ENCODE peak calls at places on chromosomes 11 and 22, in ten cellular contexts. One of them, this sample, is unnamed.

GRCh38 chr22:22944268-22944985 is 56.8 kb downstream of the IGLL5 start:
- DNase-seq in fibroblast of the aortic adventitia: no peak
- DNase-seq in PC-3: no peak
- DNase-seq in HFF-Myc: no peak
- DNase-seq in fibroblast of pulmonary artery: no peak
- DNase-seq in GM23338: peak
- DNase-seq in heart right ventricle: no peak
- DNase-seq in brain microvascular endothelial cell: no peak
- DNase-seq in lower leg skin: no peak
- DNase-seq in H9: peak
- DNase-seq in this sample: no peak

GRCh38 chr11:8252388-8252787 is 11.3 kb downstream of the LMO1 start:
- DNase-seq in H9: peak
- DNase-seq in HFF-Myc: no peak
- DNase-seq in fibroblast of pulmonary artery: no peak
- DNase-seq in brain microvascular endothelial cell: no peak
- DNase-seq in lower leg skin: no peak
- DNase-seq in fibroblast of the aortic adventitia: no peak
- DNase-seq in GM23338: no peak
- DNase-seq in PC-3: peak
- DNase-seq in heart right ventricle: no peak
- DNase-seq in this sample: peak

GRCh38 chr11:31995031-31995430 is 95.8 kb upstream of the RCN1 start:
- DNase-seq in heart right ventricle: no peak
- DNase-seq in brain microvascular endothelial cell: no peak
- DNase-seq in H9: no peak
- DNase-seq in PC-3: no peak
- DNase-seq in HFF-Myc: no peak
- DNase-seq in fibroblast of pulmonary artery: no peak
- DNase-seq in fibroblast of the aortic adventitia: no peak
- DNase-seq in GM23338: no peak
- DNase-seq in lower leg skin: no peak
- DNase-seq in this sample: no peak

GRCh38 chr22:35785181-35785923 is 67.7 kb downstream of the APOL5 start:
- DNase-seq in H9: no peak
- DNase-seq in PC-3: no peak
- DNase-seq in heart right ventricle: no peak
- DNase-seq in fibroblast of the aortic adventitia: peak
- DNase-seq in GM23338: no peak
- DNase-seq in brain microvascular endothelial cell: no peak
- DNase-seq in HFF-Myc: no peak
- DNase-seq in lower leg skin: no peak
- DNase-seq in fibroblast of pulmonary artery: peak
- DNase-seq in this sample: no peak

GRCh38 chr11:22192289-22192641 is 620 bp upstream of the ANO5 start:
- DNase-seq in HFF-Myc: no peak
- DNase-seq in H9: peak
- DNase-seq in PC-3: no peak
- DNase-seq in GM23338: peak
- DNase-seq in heart right ventricle: no peak
- DNase-seq in fibroblast of pulmonary artery: no peak
- DNase-seq in fibroblast of the aortic adventitia: no peak
- DNase-seq in lower leg skin: no peak
- DNase-seq in brain microvascular endothelial cell: no peak
- DNase-seq in this sample: no peak

GRCh38 chr11:59144579-59145345 is 2.1 kb downstream of the FAM111A start:
- DNase-seq in fibroblast of the aortic adventitia: peak
- DNase-seq in heart right ventricle: peak
- DNase-seq in HFF-Myc: peak
- DNase-seq in lower leg skin: peak
- DNase-seq in PC-3: peak
- DNase-seq in GM23338: peak
- DNase-seq in fibroblast of pulmonary artery: peak
- DNase-seq in H9: peak
- DNase-seq in brain microvascular endothelial cell: peak
- DNase-seq in this sample: peak

GRCh38 chr11:38818720-38819119 is 2220.7 kb upstream of the RAG2 start:
- DNase-seq in HFF-Myc: no peak
- DNase-seq in fibroblast of the aortic adventitia: no peak
- DNase-seq in GM23338: no peak
- DNase-seq in lower leg skin: no peak
- DNase-seq in brain microvascular endothelial cell: no peak
- DNase-seq in H9: no peak
- DNase-seq in fibroblast of pulmonary artery: peak
- DNase-seq in PC-3: peak
- DNase-seq in heart right ventricle: no peak
- DNase-seq in this sample: no peak

GRCh38 chr11:134515081-134515960 is 103.3 kb upstream of the B3GAT1 start:
- DNase-seq in heart right ventricle: no peak
- DNase-seq in brain microvascular endothelial cell: no peak
- DNase-seq in fibroblast of the aortic adventitia: no peak
- DNase-seq in GM23338: no peak
- DNase-seq in PC-3: no peak
- DNase-seq in H9: no peak
- DNase-seq in lower leg skin: no peak
- DNase-seq in HFF-Myc: no peak
- DNase-seq in fibroblast of pulmonary artery: no peak
- DNase-seq in this sample: no peak

GRCh38 chr22:37148742-37149665 is 712 bp downstream of the IL2RB start:
- DNase-seq in GM23338: no peak
- DNase-seq in H9: no peak
- DNase-seq in PC-3: no peak
- DNase-seq in HFF-Myc: no peak
- DNase-seq in fibroblast of pulmonary artery: no peak
- DNase-seq in heart right ventricle: no peak
- DNase-seq in lower leg skin: no peak
- DNase-seq in fibroblast of the aortic adventitia: no peak
- DNase-seq in brain microvascular endothelial cell: no peak
- DNase-seq in this sample: no peak

GRCh38 chr22:37145415-37146385 is 4.0 kb downstream of the IL2RB start:
- DNase-seq in PC-3: no peak
- DNase-seq in lower leg skin: peak
- DNase-seq in heart right ventricle: no peak
- DNase-seq in GM23338: no peak
- DNase-seq in H9: no peak
- DNase-seq in brain microvascular endothelial cell: no peak
- DNase-seq in fibroblast of pulmonary artery: no peak
- DNase-seq in fibroblast of the aortic adventitia: no peak
- DNase-seq in HFF-Myc: no peak
- DNase-seq in this sample: no peak

GRCh38 chr22:37146507-37147180 is 3.1 kb downstream of the IL2RB start:
- DNase-seq in GM23338: no peak
- DNase-seq in HFF-Myc: no peak
- DNase-seq in H9: no peak
- DNase-seq in lower leg skin: no peak
- DNase-seq in fibroblast of pulmonary artery: no peak
- DNase-seq in PC-3: no peak
- DNase-seq in fibroblast of the aortic adventitia: no peak
- DNase-seq in brain microvascular endothelial cell: no peak
- DNase-seq in heart right ventricle: no peak
- DNase-seq in this sample: no peak

GRCh38 chr22:37147186-37147990 is 2.3 kb downstream of the IL2RB start:
- DNase-seq in fibroblast of pulmonary artery: no peak
- DNase-seq in GM23338: no peak
- DNase-seq in H9: no peak
- DNase-seq in brain microvascular endothelial cell: no peak
- DNase-seq in lower leg skin: no peak
- DNase-seq in PC-3: no peak
- DNase-seq in heart right ventricle: no peak
- DNase-seq in HFF-Myc: no peak
- DNase-seq in fibroblast of the aortic adventitia: no peak
- DNase-seq in this sample: no peak

DNA sequence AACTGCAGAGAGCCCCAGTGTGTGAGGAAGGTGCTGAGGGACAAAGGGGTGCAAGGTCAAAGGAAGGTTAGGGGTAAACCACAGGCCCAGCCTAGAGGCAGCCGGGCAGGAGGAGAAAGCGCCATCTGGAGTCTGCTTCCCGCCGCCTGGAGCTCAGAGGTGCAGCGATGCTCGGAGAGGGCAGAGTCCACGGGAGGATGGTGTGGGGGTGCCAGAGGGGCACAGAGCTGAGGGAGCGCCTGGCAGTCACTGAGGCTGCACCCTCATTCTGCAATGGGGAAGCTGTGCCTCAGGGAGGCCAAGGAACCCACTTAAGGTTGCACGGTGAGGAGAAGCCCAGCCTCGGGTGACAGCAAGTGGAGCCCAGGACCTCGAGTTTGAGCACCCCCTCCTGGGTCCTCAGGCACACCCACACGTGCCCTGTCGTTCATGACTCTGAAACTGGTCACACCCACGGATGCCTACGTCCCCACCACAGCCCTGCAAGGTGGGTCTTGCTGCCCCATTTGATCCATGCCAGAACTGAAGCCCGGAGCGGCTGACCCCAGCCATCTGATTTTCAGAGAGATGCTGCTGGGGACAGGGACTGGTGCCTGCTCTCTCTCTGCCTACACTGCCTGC is 1.6 kb downstream of the IL2RB start:
- DNase-seq in heart right ventricle: no peak
- DNase-seq in GM23338: no peak
- DNase-seq in PC-3: no peak
- DNase-seq in brain microvascular endothelial cell: no peak
- DNase-seq in H9: no peak
- DNase-seq in fibroblast of the aortic adventitia: no peak
- DNase-seq in HFF-Myc: no peak
- DNase-seq in lower leg skin: no peak
- DNase-seq in fibroblast of pulmonary artery: no peak
- DNase-seq in this sample: no peak
- TF ChIP-seq CTCF in heart right ventricle: no peak
- TF ChIP-seq CTCF in GM23338: peak
- TF ChIP-seq CTCF in PC-3: no peak
- TF ChIP-seq CTCF in brain microvascular endothelial cell: no peak
- TF ChIP-seq CTCF in H9: peak
- TF ChIP-seq CTCF in fibroblast of the aortic adventitia: no peak
- TF ChIP-seq CTCF in HFF-Myc: no peak
- TF ChIP-seq CTCF in lower leg skin: no peak
- TF ChIP-seq CTCF in fibroblast of pulmonary artery: no peak
- TF ChIP-seq CTCF in this sample: no peak

DNA sequence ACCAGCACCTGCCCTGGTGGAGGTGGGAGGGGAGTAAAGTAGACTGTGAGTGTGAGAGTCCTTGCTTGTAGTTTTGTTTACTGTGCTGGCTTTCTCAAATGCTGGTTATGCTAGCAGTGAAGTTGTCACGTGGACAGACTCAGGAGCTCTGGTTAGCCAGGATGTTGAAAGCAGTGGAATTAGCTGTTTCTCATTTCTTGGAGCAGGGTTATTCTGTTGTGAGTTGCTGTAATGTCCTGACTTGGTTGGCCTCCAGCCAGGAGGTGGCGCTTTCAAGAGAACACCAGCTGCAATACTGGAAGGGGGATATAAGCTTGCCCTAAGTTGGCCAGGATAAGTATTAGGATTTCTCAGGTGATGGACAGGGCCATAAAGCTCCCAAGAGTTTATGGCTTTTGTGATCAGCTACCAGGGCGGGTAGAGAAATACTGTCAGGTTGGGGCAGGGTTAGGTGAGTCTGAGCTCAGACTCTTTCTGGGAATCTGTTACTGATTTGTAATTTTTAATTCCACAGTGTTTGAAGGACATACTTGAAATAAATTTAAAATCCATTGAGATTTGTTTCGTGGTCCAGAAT is 13.7 kb downstream of the CYP2D6 start:
- DNase-seq in GM23338: peak
- DNase-seq in brain microvascular endothelial cell: no peak
- DNase-seq in H9: peak
- DNase-seq in PC-3: no peak
- DNase-seq in HFF-Myc: no peak
- DNase-seq in fibroblast of the aortic adventitia: no peak
- DNase-seq in fibroblast of pulmonary artery: peak
- DNase-seq in heart right ventricle: no peak
- DNase-seq in lower leg skin: no peak
- DNase-seq in this sample: no peak
- TF ChIP-seq CTCF in GM23338: peak
- TF ChIP-seq CTCF in brain microvascular endothelial cell: peak
- TF ChIP-seq CTCF in H9: peak
- TF ChIP-seq CTCF in PC-3: no peak
- TF ChIP-seq CTCF in HFF-Myc: no peak
- TF ChIP-seq CTCF in fibroblast of the aortic adventitia: no peak
- TF ChIP-seq CTCF in fibroblast of pulmonary artery: no peak
- TF ChIP-seq CTCF in heart right ventricle: no peak
- TF ChIP-seq CTCF in lower leg skin: no peak
- TF ChIP-seq CTCF in this sample: no peak

DNA sequence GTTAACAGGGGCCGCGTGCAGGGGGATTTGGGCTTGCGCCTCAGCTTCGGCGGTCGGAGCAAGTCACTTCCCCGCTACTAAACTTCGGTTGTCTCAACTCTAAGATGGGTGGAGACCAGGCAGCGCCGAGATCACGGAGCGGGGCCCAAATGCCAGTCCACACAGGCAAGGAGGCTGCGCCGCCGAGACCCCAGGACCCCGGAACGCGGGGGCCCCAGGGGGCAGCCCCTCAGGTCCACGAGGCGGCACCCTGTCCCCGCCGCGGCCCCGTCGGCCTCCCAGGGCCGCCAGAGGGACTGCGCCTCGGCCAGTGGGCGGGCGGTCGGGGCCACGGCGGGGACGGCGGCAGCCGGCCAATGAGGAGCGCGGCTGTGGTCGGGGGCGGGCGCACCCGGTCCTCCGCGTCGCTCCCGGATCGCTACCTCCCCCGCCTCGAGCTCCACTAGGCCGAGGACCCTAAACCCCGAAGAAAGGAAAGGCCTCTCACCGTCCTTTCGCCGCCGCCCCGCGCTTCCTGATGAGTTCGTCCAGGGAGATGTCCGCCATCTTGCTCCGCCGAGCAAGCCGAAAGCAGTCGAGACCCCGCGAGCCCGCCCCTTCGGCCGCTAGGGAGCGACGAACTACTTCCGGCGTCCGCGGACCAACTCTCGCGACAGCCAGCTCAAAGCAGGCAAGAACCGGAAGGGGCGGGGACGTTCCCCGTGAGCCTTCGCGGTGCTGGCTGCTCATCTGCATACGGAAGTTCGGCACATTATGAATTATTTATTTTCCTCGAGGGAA is at the start of gene POLDIP3:
- DNase-seq in fibroblast of the aortic adventitia: peak
- DNase-seq in lower leg skin: peak
- DNase-seq in fibroblast of pulmonary artery: peak
- DNase-seq in H9: peak
- DNase-seq in HFF-Myc: peak
- DNase-seq in heart right ventricle: peak
- DNase-seq in GM23338: peak
- DNase-seq in PC-3: peak
- DNase-seq in brain microvascular endothelial cell: peak
- DNase-seq in this sample: peak
- TF ChIP-seq CTCF in fibroblast of the aortic adventitia: no peak
- TF ChIP-seq CTCF in lower leg skin: no peak
- TF ChIP-seq CTCF in fibroblast of pulmonary artery: no peak
- TF ChIP-seq CTCF in H9: no peak
- TF ChIP-seq CTCF in HFF-Myc: peak
- TF ChIP-seq CTCF in heart right ventricle: peak
- TF ChIP-seq CTCF in GM23338: no peak
- TF ChIP-seq CTCF in PC-3: no peak
- TF ChIP-seq CTCF in brain microvascular endothelial cell: peak
- TF ChIP-seq CTCF in this sample: no peak

DNA sequence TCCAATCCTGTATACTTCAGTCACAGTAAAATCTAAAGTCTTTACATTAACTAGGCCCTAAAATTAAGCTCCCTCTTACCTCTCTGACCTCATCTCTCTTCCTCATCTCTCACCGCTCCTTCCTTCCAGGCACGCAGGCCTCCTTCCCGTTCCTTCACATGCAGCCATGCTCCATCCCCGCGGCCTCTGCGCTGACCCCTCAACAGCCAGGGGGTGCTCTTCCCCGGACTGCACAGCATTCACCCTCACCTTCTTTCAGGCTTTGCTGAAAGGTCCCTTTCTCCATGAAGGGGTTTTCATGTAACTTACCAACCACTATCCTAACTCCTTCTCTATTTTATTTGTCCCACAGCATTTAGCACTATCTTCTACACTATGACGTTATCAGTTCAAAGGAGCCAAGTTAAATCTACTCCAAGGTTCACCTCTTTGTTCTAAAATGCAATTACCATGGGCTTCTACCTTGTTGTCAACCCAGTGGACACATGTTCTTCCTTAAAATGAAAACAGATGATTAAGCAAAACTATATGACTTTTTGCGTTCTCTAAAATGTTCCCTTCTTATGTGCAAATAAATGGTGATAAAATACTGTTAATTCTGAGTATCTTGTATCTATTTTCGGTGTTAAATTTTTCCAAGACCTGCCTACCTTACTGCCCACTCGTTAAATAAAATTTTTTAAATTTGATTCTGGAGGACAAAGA is 57.8 kb upstream of the APOA1 start:
- DNase-seq in lower leg skin: no peak
- DNase-seq in H9: peak
- DNase-seq in fibroblast of pulmonary artery: peak
- DNase-seq in fibroblast of the aortic adventitia: no peak
- DNase-seq in brain microvascular endothelial cell: no peak
- DNase-seq in heart right ventricle: peak
- DNase-seq in PC-3: no peak
- DNase-seq in GM23338: peak
- DNase-seq in HFF-Myc: no peak
- DNase-seq in this sample: no peak
- TF ChIP-seq CTCF in lower leg skin: no peak
- TF ChIP-seq CTCF in H9: peak
- TF ChIP-seq CTCF in fibroblast of pulmonary artery: peak
- TF ChIP-seq CTCF in fibroblast of the aortic adventitia: peak
- TF ChIP-seq CTCF in brain microvascular endothelial cell: peak
- TF ChIP-seq CTCF in heart right ventricle: peak
- TF ChIP-seq CTCF in PC-3: peak
- TF ChIP-seq CTCF in GM23338: peak
- TF ChIP-seq CTCF in HFF-Myc: peak
- TF ChIP-seq CTCF in this sample: no peak

This sample was measured in PC-9.